ENCODE peak calls at places on chromosomes 11 and 22, in four cellular contexts. One of them, this sample, is unnamed.

GRCh38 chr11:45909594-45910475 is 2.8 kb upstream of the FREY1 start:
- DNase-seq in activated naive CD8-positive, alpha-beta T cell treated with anti-CD3 and anti-CD28 coated beads, Interleukin-2, amount 50 U/mL, for 16 hours: no peak
- DNase-seq in amniotic stem cell: no peak
- DNase-seq in A549: no peak
- DNase-seq in this sample: no peak

GRCh38 chr11:72519220-72519881 is 85.0 kb upstream of the CLPB start:
- DNase-seq in amniotic stem cell: no peak
- DNase-seq in activated naive CD8-positive, alpha-beta T cell treated with anti-CD3 and anti-CD28 coated beads, Interleukin-2, amount 50 U/mL, for 16 hours: no peak
- DNase-seq in A549: no peak
- DNase-seq in this sample: peak; percentile 11

GRCh38 chr22:35862697-35863096 is 145.0 kb downstream of the APOL5 start:
- DNase-seq in activated naive CD8-positive, alpha-beta T cell treated with anti-CD3 and anti-CD28 coated beads, Interleukin-2, amount 50 U/mL, for 16 hours: no peak
- DNase-seq in A549: no peak
- DNase-seq in amniotic stem cell: no peak
- DNase-seq in this sample: no peak

GRCh38 chr11:87392665-87393064 is 354.9 kb downstream of the TMEM135 start:
- DNase-seq in A549: no peak
- DNase-seq in activated naive CD8-positive, alpha-beta T cell treated with anti-CD3 and anti-CD28 coated beads, Interleukin-2, amount 50 U/mL, for 16 hours: no peak
- DNase-seq in amniotic stem cell: no peak
- DNase-seq in this sample: no peak

GRCh38 chr11:10394229-10395100 is 60.6 kb upstream of the AMPD3 start:
- DNase-seq in activated naive CD8-positive, alpha-beta T cell treated with anti-CD3 and anti-CD28 coated beads, Interleukin-2, amount 50 U/mL, for 16 hours: no peak
- DNase-seq in A549: peak; percentile 80
- DNase-seq in amniotic stem cell: peak; percentile 89
- DNase-seq in this sample: no peak

GRCh38 chr11:128893578-128894295 is 2.6 kb downstream of the KCNJ5 start:
- DNase-seq in activated naive CD8-positive, alpha-beta T cell treated with anti-CD3 and anti-CD28 coated beads, Interleukin-2, amount 50 U/mL, for 16 hours: no peak
- DNase-seq in amniotic stem cell: no peak
- DNase-seq in A549: no peak
- DNase-seq in this sample: peak; percentile 29

GRCh38 chr11:45698777-45699497 is 33.5 kb upstream of the CHST1 start:
- DNase-seq in A549: no peak
- DNase-seq in amniotic stem cell: no peak
- DNase-seq in activated naive CD8-positive, alpha-beta T cell treated with anti-CD3 and anti-CD28 coated beads, Interleukin-2, amount 50 U/mL, for 16 hours: no peak
- DNase-seq in this sample: no peak

GRCh38 chr11:120883404-120884135 is 140.3 kb upstream of the TBCEL start:
- DNase-seq in activated naive CD8-positive, alpha-beta T cell treated with anti-CD3 and anti-CD28 coated beads, Interleukin-2, amount 50 U/mL, for 16 hours: no peak
- DNase-seq in amniotic stem cell: no peak
- DNase-seq in A549: no peak
- DNase-seq in this sample: no peak

GRCh38 chr11:111775024-111775710 is 9.0 kb upstream of the PPP2R1B start:
- DNase-seq in A549: no peak
- DNase-seq in amniotic stem cell: no peak
- DNase-seq in activated naive CD8-positive, alpha-beta T cell treated with anti-CD3 and anti-CD28 coated beads, Interleukin-2, amount 50 U/mL, for 16 hours: no peak
- DNase-seq in this sample: no peak

GRCh38 chr11:58963551-58964075 is 24.3 kb downstream of the GLYATL1 start:
- DNase-seq in A549: no peak
- DNase-seq in activated naive CD8-positive, alpha-beta T cell treated with anti-CD3 and anti-CD28 coated beads, Interleukin-2, amount 50 U/mL, for 16 hours: no peak
- DNase-seq in amniotic stem cell: no peak
- DNase-seq in this sample: peak; percentile 90

GRCh38 chr11:12354750-12355545 is 22.4 kb upstream of the PARVA start:
- DNase-seq in A549: no peak
- DNase-seq in activated naive CD8-positive, alpha-beta T cell treated with anti-CD3 and anti-CD28 coated beads, Interleukin-2, amount 50 U/mL, for 16 hours: no peak
- DNase-seq in amniotic stem cell: no peak
- DNase-seq in this sample: no peak